ENCODE peak calls at places on chromosome 5, in four cellular contexts. R, W, P and K are unnamed samples.
A peak's percentile ranks its signal among the peaks of the same experiment; 100 is the strongest.

GRCh38 chr5:113243349-113243664 is 191.5 kb downstream of the TSSK1B start:
- DNase-seq in W (no peak), P (no peak), R (no peak), K (no peak)

GRCh38 chr5:144742376-144742775 is 571.7 kb downstream of the KCTD16 start:
- DNase-seq in P (no peak), W (no peak), R (no peak), K (no peak)

GRCh38 chr5:62489471-62489870 is 76.9 kb downstream of the IPO11 start:
- DNase-seq in R (no peak), P (no peak), W (no peak), K (no peak)

GRCh38 chr5:174312641-174313040 is 267.1 kb downstream of the NSG2 start:
- DNase-seq in R (no peak), W (no peak), P (no peak), K (no peak)

GRCh38 chr5:175253597-175253996 is 190.4 kb downstream of the DRD1 start:
- DNase-seq in P (no peak), R (no peak), W (no peak), K (no peak)

GRCh38 chr5:10611290-10611689 is 47.4 kb downstream of the ANKRD33B start:
- DNase-seq in W (no peak), P (no peak), R (no peak), K (no peak)

GRCh38 chr5:147629196-147629595 is 119.3 kb upstream of the DPYSL3 start:
- DNase-seq in R (no peak), P (no peak), W (no peak), K (no peak)

GRCh38 chr5:132263548-132264261 is 6.2 kb downstream of the PDLIM4 start:
- DNase-seq in R (peak; percentile 59), P (no peak), W (peak; percentile 29), K (peak; percentile 72)

GRCh38 chr5:67268233-67269011 is 71.8 kb upstream of the CD180 start:
- DNase-seq in W (peak; percentile 72), R (peak; percentile 88), P (peak; percentile 83), K (peak; percentile 99)

GRCh38 chr5:169331292-169331852 is 30.4 kb upstream of the SLIT3 start:
- DNase-seq in R (no peak), P (no peak), W (no peak), K (no peak)
- TF ChIP-seq CTCF in R (peak; percentile 32), P (no peak), W (no peak), K (peak; percentile 6)

GRCh38 chr5:150139334-150139733 is 16.3 kb downstream of the PDGFRB start:
- DNase-seq in R (no peak), P (no peak), W (no peak), K (no peak)
- H3K4me3 ChIP-seq in R (no peak overlapping the region), P (no peak overlapping the region), W (no peak overlapping the region), K (no peak overlapping the region)

GRCh38 chr5:126369995-126370731 is 53.0 kb upstream of the GRAMD2B start:
- DNase-seq in P (no peak), W (peak; percentile 12), R (no peak), K (no peak)
- TF ChIP-seq CTCF in P (no peak), W (no peak), R (peak; percentile 29), K (no peak)

DNA sequence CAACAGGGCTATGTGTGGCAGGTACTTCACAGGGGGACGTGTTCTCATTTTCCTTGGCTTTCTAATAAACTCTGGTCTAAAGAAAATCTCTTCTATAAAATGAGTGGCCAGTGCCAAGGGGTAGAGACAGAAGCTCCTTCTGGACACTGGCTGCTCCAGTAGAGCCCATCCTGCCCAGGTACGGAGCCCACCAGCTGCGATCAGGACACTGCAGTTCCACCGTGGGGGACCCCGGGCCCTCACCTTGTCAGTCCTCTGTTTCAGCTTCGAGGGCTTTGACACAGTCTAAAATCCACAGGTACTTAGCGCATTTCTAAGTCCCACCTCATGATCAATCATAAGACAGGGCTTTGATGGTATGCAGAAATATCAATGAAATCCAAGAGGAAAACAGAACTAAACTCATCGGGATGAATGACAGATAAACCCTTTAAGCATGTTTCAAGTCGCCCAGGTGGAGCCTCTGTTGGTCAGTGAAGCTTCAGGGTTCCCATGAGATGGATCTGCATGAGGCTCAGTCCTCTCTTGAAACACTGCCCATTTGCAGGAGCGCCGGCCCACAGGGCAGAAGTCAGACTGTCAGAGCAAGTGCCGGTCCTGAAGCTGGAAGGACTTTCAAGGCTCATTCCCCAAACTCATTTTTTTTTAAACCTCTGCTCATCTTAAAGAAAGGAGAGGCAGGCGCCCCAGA is 20.3 kb upstream of the TERT start:
- DNase-seq in P (no peak), W (no peak), R (no peak), K (no peak)
- H3K4me3 ChIP-seq in P (no peak overlapping the region), W (no peak overlapping the region), R (no peak overlapping the region), K (no peak overlapping the region)

GRCh38 chr5:110625376-110625999 is 101.0 kb downstream of the TMEM232 start:
- DNase-seq in P (no peak), R (peak; percentile 18), W (peak; percentile 12), K (no peak)
- TF ChIP-seq CTCF in P (peak; percentile 26), R (no peak), W (peak; percentile 78), K (no peak)

DNA sequence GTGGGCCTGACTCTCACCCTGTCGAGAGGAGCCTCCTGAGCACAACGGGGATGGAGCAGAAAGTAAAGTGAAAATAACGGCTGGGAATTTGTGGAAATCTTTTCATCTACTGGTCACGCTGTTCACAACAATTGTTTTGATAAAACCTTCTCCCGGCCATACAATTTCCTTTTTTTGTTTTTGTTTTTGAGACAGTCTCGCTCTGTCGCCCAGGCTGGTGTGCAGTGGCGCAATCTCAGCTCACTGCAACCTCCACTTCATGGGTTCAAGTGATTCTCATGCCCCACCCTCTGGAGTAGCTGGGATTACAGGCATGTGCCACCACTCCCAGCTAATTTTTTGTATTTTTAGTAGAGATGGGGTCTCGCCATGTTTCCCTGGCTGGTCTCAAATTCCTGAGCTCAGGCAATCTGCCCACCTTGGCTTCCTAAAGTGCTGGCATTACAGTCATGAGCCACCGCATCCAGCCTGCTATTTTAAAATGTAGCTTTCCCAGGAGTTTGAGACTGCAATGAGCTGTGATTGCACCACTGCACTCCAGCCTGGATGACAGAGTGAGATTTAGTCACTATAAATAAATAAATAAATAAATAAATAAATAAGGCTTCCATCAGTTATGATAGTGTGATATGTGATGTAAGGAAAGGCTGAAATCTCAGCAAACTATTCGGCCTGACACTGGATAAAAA is 73.5 kb upstream of the PTGER4 start:
- DNase-seq in W (no peak), R (no peak), P (no peak), K (no peak)
- H3K4me3 ChIP-seq in W (peak overlapping the region; percentile 3), R (no peak overlapping the region), P (no peak overlapping the region), K (no peak overlapping the region)

GRCh38 chr5:947626-948471 is 55.2 kb downstream of the TRIP13 start:
- DNase-seq in W (no peak), R (no peak), P (no peak), K (no peak)
- TF ChIP-seq CTCF in W (no peak), R (no peak), P (peak; percentile 31), K (peak; percentile 13)

GRCh38 chr5:42807722-42808447 is 3.8 kb downstream of the SELENOP start:
- DNase-seq in W (no peak), R (no peak), P (no peak), K (no peak)
- H3K4me3 ChIP-seq in W (no peak overlapping the region), R (no peak overlapping the region), P (no peak overlapping the region), K (no peak overlapping the region)

DNA sequence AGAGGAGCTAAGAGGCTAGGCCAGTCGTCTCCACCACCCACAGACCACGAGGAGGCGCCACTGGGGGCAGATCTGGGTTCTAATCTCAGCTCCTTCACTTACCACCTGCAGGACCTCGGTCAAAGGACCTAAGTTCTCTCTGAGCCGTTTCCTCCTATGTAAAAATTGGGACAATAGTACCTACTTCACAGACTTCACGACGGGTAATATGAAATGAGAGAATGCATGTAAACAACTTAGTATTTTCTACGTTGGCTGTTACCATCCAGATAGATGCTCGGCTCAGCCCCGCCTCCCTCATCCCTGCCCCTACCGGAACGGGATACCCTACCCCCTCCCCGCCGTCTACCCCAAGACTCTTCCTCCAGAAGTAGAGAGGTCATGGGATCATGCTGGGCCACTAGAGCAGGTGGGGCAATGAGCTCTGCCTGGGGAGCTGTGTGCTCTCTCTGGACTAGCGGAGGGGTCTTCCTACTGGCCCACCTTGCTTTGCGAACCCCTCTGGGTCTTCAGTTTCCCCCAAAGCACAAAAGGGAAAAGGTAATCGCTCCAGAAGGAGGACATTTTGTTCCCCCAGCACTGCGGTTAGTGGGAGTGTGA is 541 bp downstream of the GNPDA1 start:
- DNase-seq in W (peak; percentile 71), P (peak; percentile 69), R (no peak), K (no peak)
- TF ChIP-seq CTCF in W (peak; percentile 62), P (peak; percentile 75), R (peak; percentile 57), K (peak; percentile 78)

GRCh38 chr5:139755892-139756671 is 39.5 kb upstream of the PSD2 start:
- DNase-seq in P (no peak), W (peak; percentile 70), R (no peak), K (no peak)
- H3K4me3 ChIP-seq in P (peak overlapping the region; percentile 48), W (no peak overlapping the region), R (no peak overlapping the region), K (peak overlapping the region; percentile 16)